ENCODE peak calls at places on chromosome 20, in seven cellular contexts. S, R, E, H, X, Y and G are unnamed samples.
A peak's percentile ranks its signal among the peaks of the same experiment; 100 is the strongest.

GRCh38 chr20:90651-91050 is 3.2 kb downstream of the DEFB125 start:
- DNase-seq in S (no peak), R (no peak), E (no peak), H (no peak), X (no peak), Y (no peak), G (no peak)

GRCh38 chr20:10065154-10065833 is 30.5 kb downstream of the ANKEF1 start:
- DNase-seq in S (no peak), R (no peak), E (no peak), H (no peak), X (no peak), Y (no peak), G (no peak)

GRCh38 chr20:25294459-25295385 is 46.8 kb downstream of the PYGB start:
- DNase-seq in S (peak; percentile 89), R (no peak), E (peak; percentile 65), H (peak; percentile 86), X (peak; percentile 58), Y (peak; percentile 89), G (peak; percentile 62)

GRCh38 chr20:51366155-51366886 is 176.2 kb downstream of the NFATC2 start:
- DNase-seq in S (no peak), R (no peak), E (no peak), H (no peak), X (peak; percentile 97), Y (no peak), G (no peak)

GRCh38 chr20:44479643-44480042 is 4.0 kb downstream of the TTPAL start:
- DNase-seq in S (no peak), R (no peak), E (no peak), H (no peak), X (no peak), Y (no peak), G (no peak)

GRCh38 chr20:1086273-1087213 is 31.9 kb upstream of the PSMF1 start:
- DNase-seq in S (no peak), R (no peak), E (no peak), H (no peak), X (no peak), Y (peak; percentile 8), G (no peak)

GRCh38 chr20:25233016-25233772 is 14.7 kb upstream of the PYGB start:
- DNase-seq in S (no peak), R (no peak), E (no peak), H (peak; percentile 44), X (peak; percentile 73), Y (no peak), G (peak; percentile 92)

GRCh38 chr20:17460119-17460518 is 71.1 kb downstream of the BFSP1 start:
- DNase-seq in S (peak; percentile 25), R (no peak), E (no peak), H (no peak), X (no peak), Y (no peak), G (no peak)

GRCh38 chr20:63941282-63942060 is 14.7 kb downstream of the UCKL1 start:
- DNase-seq in S (no peak), R (peak; percentile 92), E (peak; percentile 98), H (no peak), X (peak; percentile 15), Y (peak; percentile 98), G (peak; percentile 75)

GRCh38 chr20:23367770-23368169 is 5.8 kb downstream of the GZF1 start:
- DNase-seq in S (no peak), R (no peak), E (no peak), H (no peak), X (no peak), Y (no peak), G (no peak)

GRCh38 chr20:24983896-24984295 is 8.7 kb downstream of the APMAP start:
- DNase-seq in S (no peak), R (no peak), E (no peak), H (no peak), X (no peak), Y (no peak), G (no peak)

GRCh38 chr20:41615110-41615509 is 3.1 kb downstream of the CHD6 start:
- DNase-seq in S (no peak), R (no peak), E (no peak), H (no peak), X (no peak), Y (no peak), G (no peak)

GRCh38 chr20:34066476-34067090 is 45.5 kb downstream of the EIF2S2 start:
- DNase-seq in S (no peak), R (no peak), E (no peak), H (no peak), X (peak; percentile 28), Y (no peak), G (no peak)

GRCh38 chr20:4844766-4845465 is 123.2 kb downstream of the PRND start:
- DNase-seq in S (no peak), R (no peak), E (no peak), H (no peak), X (no peak), Y (no peak), G (no peak)

GRCh38 chr20:62549029-62549428 is 73.2 kb upstream of the GATA5 start:
- DNase-seq in S (no peak), R (no peak), E (no peak), H (no peak), X (no peak), Y (no peak), G (no peak)

GRCh38 chr20:19915111-19915798 is 101.9 kb upstream of the NAA20 start:
- DNase-seq in S (peak; percentile 18), R (peak; percentile 61), E (no peak), H (no peak), X (peak; percentile 62), Y (no peak), G (no peak)

GRCh38 chr20:44736170-44737021 is 9.3 kb upstream of the KCNK15 start:
- DNase-seq in S (peak; percentile 41), R (peak; percentile 92), E (peak; percentile 52), H (peak; percentile 96), X (peak; percentile 92), Y (peak; percentile 95), G (peak; percentile 40)

GRCh38 chr20:12171927-12172581 is 254.4 kb downstream of the BTBD3 start:
- DNase-seq in S (peak; percentile 54), R (no peak), E (no peak), H (no peak), X (peak; percentile 95), Y (peak; percentile 5), G (no peak)

GRCh38 chr20:45833883-45834796 is 541 bp downstream of the SNX21 start:
- DNase-seq in S (no peak), R (no peak), E (peak; percentile 39), H (peak; percentile 83), X (peak; percentile 75), Y (peak; percentile 84), G (peak; percentile 63)

GRCh38 chr20:55649254-55649653 is 356.1 kb downstream of the CBLN4 start:
- DNase-seq in S (no peak), R (no peak), E (no peak), H (no peak), X (no peak), Y (no peak), G (no peak)

GRCh38 chr20:57749861-57750260 is 40.0 kb upstream of the PMEPA1 start:
- DNase-seq in S (no peak), R (no peak), E (no peak), H (no peak), X (no peak), Y (no peak), G (no peak)